ENCODE peak calls at places on chromosome 17, in five cellular contexts. K is RWPE1, T is tibial artery, F is endodermal cell, D is mesothelial cell of epicardium. V is an unnamed sample.

GRCh38 chr17:49146620-49147306 is 14.2 kb downstream of the B4GALNT2 start:
- DNase-seq in K (peak), T (no peak), F (peak), D (no peak), V (peak)

GRCh38 chr17:29591737-29592624 is 951 bp upstream of the ANKRD13B start:
- DNase-seq in K (peak), T (peak), F (peak), D (peak), V (peak)

GRCh38 chr17:1179635-1180433 is at the start of gene ABR:
- DNase-seq in K (peak), T (no peak), F (peak), D (peak), V (no peak)

GRCh38 chr17:45149037-45149668 is 878 bp downstream of the HEXIM1 start:
- DNase-seq in K (no peak), T (peak), F (peak), D (peak), V (peak)

GRCh38 chr17:58970966-58971575 is 135.6 kb downstream of the TRIM37 start:
- DNase-seq in K (no peak), T (no peak), F (no peak), D (no peak), V (no peak)

GRCh38 chr17:59357929-59358328 is 26.5 kb downstream of the YPEL2 start:
- DNase-seq in K (peak), T (peak), F (no peak), D (no peak), V (no peak)

GRCh38 chr17:39757931-39758873 is 20.5 kb downstream of the GRB7 start:
- DNase-seq in K (no peak), T (no peak), F (peak), D (no peak), V (no peak)

GRCh38 chr17:45729284-45729907 is 54.7 kb upstream of the CRHR1 start:
- DNase-seq in K (no peak), T (no peak), F (peak), D (no peak), V (no peak)

GRCh38 chr17:35568561-35568960 is 7.9 kb upstream of the SLFN14 start:
- DNase-seq in K (peak), T (no peak), F (peak), D (no peak), V (peak)

GRCh38 chr17:63279498-63280230 is 166.4 kb downstream of the CYB561 start:
- DNase-seq in K (no peak), T (no peak), F (no peak), D (no peak), V (no peak)

GRCh38 chr17:55414983-55415382 is 6.7 kb downstream of the MMD start:
- DNase-seq in K (no peak), T (no peak), F (no peak), D (no peak), V (no peak)

GRCh38 chr17:596763-597644 is 117.6 kb downstream of the VPS53 start:
- DNase-seq in K (peak), T (no peak), F (no peak), D (no peak), V (peak)

GRCh38 chr17:78125138-78125913 is 3.2 kb downstream of the TMC6 start:
- DNase-seq in K (no peak), T (no peak), F (no peak), D (no peak), V (no peak)

GRCh38 chr17:68011199-68011665 is 15.0 kb upstream of the C17orf58 start:
- DNase-seq in K (peak), T (peak), F (peak), D (no peak), V (peak)

GRCh38 chr17:41480136-41480535 is 815 bp downstream of the KRT35 start:
- DNase-seq in K (no peak), T (no peak), F (no peak), D (no peak), V (no peak)

GRCh38 chr17:9212376-9213310 is 191.3 kb downstream of the NTN1 start:
- DNase-seq in K (no peak), T (no peak), F (peak), D (no peak), V (no peak)

GRCh38 chr17:68381076-68381900 is 76.0 kb downstream of the WIPI1 start:
- DNase-seq in K (no peak), T (no peak), F (no peak), D (no peak), V (no peak)

GRCh38 chr17:1726626-1727257 is 2.2 kb downstream of the WDR81 start:
- DNase-seq in K (no peak), T (no peak), F (no peak), D (no peak), V (no peak)

GRCh38 chr17:70006159-70006558 is 68.9 kb upstream of the KCNJ16 start:
- DNase-seq in K (peak), T (no peak), F (no peak), D (no peak), V (no peak)

GRCh38 chr17:77230436-77230830 is 89.7 kb downstream of the SEC14L1 start:
- DNase-seq in K (no peak), T (no peak), F (no peak), D (no peak), V (no peak)

GRCh38 chr17:15194859-15195277 is 70.3 kb downstream of the PMP22 start:
- DNase-seq in K (no peak), T (no peak), F (no peak), D (no peak), V (no peak)

GRCh38 chr17:7443499-7444485 is 1.1 kb upstream of the CHRNB1 start:
- DNase-seq in K (peak), T (no peak), F (no peak), D (no peak), V (no peak)

GRCh38 chr17:16551878-16552636 is 16.9 kb downstream of the ZNF287 start:
- DNase-seq in K (no peak), T (no peak), F (no peak), D (no peak), V (no peak)

GRCh38 chr17:45792437-45792836 is 8.3 kb downstream of the CRHR1 start:
- DNase-seq in K (no peak), T (no peak), F (no peak), D (no peak), V (no peak)

GRCh38 chr17:16495561-16495960 is 3.6 kb upstream of the LRRC75A start:
- DNase-seq in K (no peak), T (no peak), F (no peak), D (no peak), V (no peak)

GRCh38 chr17:32656851-32657250 is 170.1 kb downstream of the CDK5R1 start:
- DNase-seq in K (no peak), T (no peak), F (no peak), D (no peak), V (no peak)

GRCh38 chr17:64148017-64148631 is 18.2 kb upstream of the ERN1 start:
- DNase-seq in K (no peak), T (no peak), F (peak), D (no peak), V (no peak)

GRCh38 chr17:2146132-2146871 is 91.4 kb downstream of the HIC1 start:
- DNase-seq in K (no peak), T (no peak), F (no peak), D (no peak), V (no peak)

GRCh38 chr17:44919411-44919810 is 4.1 kb upstream of the GFAP start:
- DNase-seq in K (no peak), T (no peak), F (no peak), D (no peak), V (no peak)

GRCh38 chr17:52035336-52035915 is 123.1 kb downstream of the CA10 start:
- DNase-seq in K (no peak), T (no peak), F (no peak), D (no peak), V (no peak)

GRCh38 chr17:1511756-1512321 is 4.6 kb downstream of the INPP5K start:
- DNase-seq in K (peak), T (no peak), F (peak), D (no peak), V (no peak)

GRCh38 chr17:2949469-2950044 is 113.8 kb downstream of the OR1D5 start:
- DNase-seq in K (peak), T (no peak), F (peak), D (no peak), V (peak)

GRCh38 chr17:36746654-36747053 is 145.3 kb downstream of the MRM1 start:
- DNase-seq in K (no peak), T (no peak), F (no peak), D (no peak), V (no peak)

GRCh38 chr17:36750316-36750885 is 149.0 kb downstream of the MRM1 start:
- DNase-seq in K (no peak), T (no peak), F (no peak), D (no peak), V (no peak)

GRCh38 chr17:36752096-36752888 is 150.9 kb downstream of the MRM1 start:
- DNase-seq in K (no peak), T (no peak), F (no peak), D (no peak), V (no peak)

GRCh38 chr17:36747861-36748260 is 146.5 kb downstream of the MRM1 start:
- DNase-seq in K (no peak), T (no peak), F (no peak), D (no peak), V (no peak)

GRCh38 chr17:36749493-36749892 is 148.1 kb downstream of the MRM1 start:
- DNase-seq in K (no peak), T (no peak), F (no peak), D (no peak), V (no peak)
- TF ChIP-seq CTCF in K (no peak), T (no peak), F (no peak), D (no peak), V (no peak)

GRCh38 chr17:31535581-31535981 is 144.1 kb downstream of the RAB11FIP4 start:
- DNase-seq in K (no peak), T (no peak), F (no peak), D (no peak), V (no peak)

GRCh38 chr17:31532526-31532925 is 141.1 kb downstream of the RAB11FIP4 start:
- DNase-seq in K (no peak), T (no peak), F (no peak), D (no peak), V (no peak)

GRCh38 chr17:31534223-31534888 is 142.9 kb downstream of the RAB11FIP4 start:
- DNase-seq in K (no peak), T (no peak), F (no peak), D (no peak), V (no peak)

GRCh38 chr17:31532161-31532515 is 140.7 kb downstream of the RAB11FIP4 start:
- DNase-seq in K (no peak), T (no peak), F (no peak), D (no peak), V (no peak)

GRCh38 chr17:31533546-31534155 is 142.2 kb downstream of the RAB11FIP4 start:
- DNase-seq in K (peak), T (no peak), F (peak), D (no peak), V (peak)
- TF ChIP-seq CTCF in K (peak), T (peak), F (peak), D (no peak), V (no peak)

DNA sequence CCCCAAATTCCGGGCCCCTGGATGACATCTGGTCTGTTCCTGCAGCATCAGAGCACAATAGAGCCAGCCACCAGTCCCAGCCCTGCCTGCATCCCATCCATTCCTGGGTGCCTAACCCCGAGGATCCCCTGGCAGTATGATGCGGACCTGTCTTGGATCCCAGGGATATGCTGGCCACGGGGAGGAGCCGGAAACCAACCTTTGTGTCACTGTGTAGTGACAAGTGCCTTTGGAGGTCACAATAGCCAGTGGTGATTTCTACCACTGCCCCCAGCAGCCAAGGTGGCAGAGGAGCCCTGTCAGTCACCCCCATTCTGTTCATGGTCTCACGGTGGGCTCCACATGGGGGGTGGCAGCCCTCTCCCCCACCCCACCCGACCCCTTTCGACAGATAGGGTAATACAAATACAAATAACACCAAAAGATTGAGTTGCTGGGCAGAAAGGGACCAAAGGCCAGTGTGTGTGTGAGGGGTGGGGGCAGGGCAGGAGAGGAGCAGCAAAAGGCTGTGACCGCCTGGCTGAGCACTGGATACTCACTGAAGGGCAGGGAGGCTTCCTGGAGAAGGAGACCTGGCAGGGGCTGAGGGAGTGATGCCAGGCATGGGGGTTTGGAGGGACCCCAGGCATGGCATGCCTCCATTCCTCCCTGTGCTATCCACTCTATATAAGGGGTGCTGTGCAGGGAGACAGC is 29.0 kb upstream of the MEOX1 start:
- DNase-seq in K (no peak), T (no peak), F (no peak), D (no peak), V (no peak)
- TF ChIP-seq CTCF in K (no peak), T (no peak), F (no peak), D (no peak), V (no peak)

GRCh38 chr17:3950584-3950983 is 13.7 kb downstream of the ATP2A3 start:
- DNase-seq in K (no peak), T (no peak), F (no peak), D (no peak), V (no peak)

GRCh38 chr17:3952186-3952585 is 12.1 kb downstream of the ATP2A3 start:
- DNase-seq in K (no peak), T (no peak), F (no peak), D (no peak), V (no peak)

GRCh38 chr17:3949418-3949817 is 14.8 kb downstream of the ATP2A3 start:
- DNase-seq in K (no peak), T (no peak), F (no peak), D (no peak), V (no peak)

GRCh38 chr17:3951003-3951402 is 13.2 kb downstream of the ATP2A3 start:
- DNase-seq in K (no peak), T (no peak), F (no peak), D (no peak), V (no peak)

DNA sequence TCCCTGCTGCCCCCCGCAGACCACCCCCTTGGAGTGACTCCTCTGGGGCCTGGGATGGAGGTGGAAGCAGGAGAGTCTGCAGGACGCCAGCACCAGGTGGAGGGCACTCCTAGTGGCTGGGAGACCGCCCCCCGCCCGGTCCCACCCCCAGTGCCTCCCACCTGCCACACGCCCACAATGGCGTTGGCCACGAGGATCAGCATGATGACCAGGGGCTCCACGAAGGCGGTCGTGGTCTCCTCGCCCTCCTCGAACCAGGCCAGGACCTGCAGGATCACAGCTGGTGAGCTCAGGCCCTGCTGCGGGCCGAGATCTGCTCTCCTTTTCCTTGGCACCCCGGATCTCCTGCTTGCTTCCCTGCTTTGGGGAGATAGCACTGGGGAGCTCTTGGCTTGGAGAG is 12.8 kb downstream of the ATP2A3 start:
- DNase-seq in K (no peak), T (no peak), F (no peak), D (no peak), V (no peak)
- TF ChIP-seq CTCF in K (no peak), T (no peak), F (no peak), D (no peak), V (no peak)

DNA sequence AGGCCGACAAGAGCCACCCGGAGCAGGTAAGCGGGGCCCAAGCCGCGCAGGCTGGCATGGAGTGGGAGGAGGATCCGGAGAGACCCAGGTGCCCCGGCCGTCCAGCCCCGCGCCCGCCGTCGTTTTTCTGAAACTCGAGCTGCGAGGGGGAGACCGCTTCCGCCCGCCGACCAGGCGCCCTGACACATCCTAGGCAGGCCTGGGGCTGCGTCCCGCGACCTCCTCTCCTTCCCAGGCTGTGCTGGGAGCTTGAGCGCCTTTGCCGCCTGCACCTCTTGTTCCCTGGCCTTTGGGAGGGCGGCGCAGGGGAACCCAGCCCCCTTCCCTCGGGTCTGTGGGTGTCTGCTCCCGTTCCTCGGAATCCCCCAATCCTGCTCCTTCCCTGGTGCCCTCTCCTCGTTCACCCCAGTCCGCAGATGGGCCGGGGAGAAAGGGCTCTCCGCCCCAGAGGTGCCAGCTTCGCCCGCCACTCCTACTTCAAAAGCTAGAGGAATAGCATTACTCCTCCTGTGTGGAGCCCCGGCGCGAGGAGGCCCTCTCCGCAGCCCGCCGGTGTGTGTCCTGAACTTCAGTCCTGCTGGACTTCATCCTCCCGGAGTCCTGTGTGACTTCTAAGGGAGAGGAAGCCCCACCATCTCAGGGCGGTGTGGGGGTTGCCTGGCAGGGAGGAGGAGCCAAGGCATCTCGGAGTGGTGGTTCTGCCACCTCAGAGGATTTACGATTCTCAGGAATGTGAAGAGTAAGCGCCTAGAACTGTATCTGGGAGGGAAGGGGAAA is 1.0 kb downstream of the NHERF1 start:
- DNase-seq in K (no peak), T (no peak), F (peak), D (peak), V (peak)
- TF ChIP-seq CTCF in K (no peak), T (no peak), F (no peak), D (no peak), V (no peak)

GRCh38 chr17:17740627-17741237 is 59.5 kb downstream of the RAI1 start:
- DNase-seq in K (no peak), T (no peak), F (peak), D (no peak), V (peak)

GRCh38 chr17:17742133-17742621 is 60.9 kb downstream of the RAI1 start:
- DNase-seq in K (no peak), T (no peak), F (no peak), D (no peak), V (no peak)

GRCh38 chr17:17739388-17740066 is 58.3 kb downstream of the RAI1 start:
- DNase-seq in K (peak), T (no peak), F (no peak), D (no peak), V (no peak)

GRCh38 chr17:17742688-17743390 is 61.6 kb downstream of the RAI1 start:
- DNase-seq in K (no peak), T (no peak), F (no peak), D (no peak), V (no peak)

DNA sequence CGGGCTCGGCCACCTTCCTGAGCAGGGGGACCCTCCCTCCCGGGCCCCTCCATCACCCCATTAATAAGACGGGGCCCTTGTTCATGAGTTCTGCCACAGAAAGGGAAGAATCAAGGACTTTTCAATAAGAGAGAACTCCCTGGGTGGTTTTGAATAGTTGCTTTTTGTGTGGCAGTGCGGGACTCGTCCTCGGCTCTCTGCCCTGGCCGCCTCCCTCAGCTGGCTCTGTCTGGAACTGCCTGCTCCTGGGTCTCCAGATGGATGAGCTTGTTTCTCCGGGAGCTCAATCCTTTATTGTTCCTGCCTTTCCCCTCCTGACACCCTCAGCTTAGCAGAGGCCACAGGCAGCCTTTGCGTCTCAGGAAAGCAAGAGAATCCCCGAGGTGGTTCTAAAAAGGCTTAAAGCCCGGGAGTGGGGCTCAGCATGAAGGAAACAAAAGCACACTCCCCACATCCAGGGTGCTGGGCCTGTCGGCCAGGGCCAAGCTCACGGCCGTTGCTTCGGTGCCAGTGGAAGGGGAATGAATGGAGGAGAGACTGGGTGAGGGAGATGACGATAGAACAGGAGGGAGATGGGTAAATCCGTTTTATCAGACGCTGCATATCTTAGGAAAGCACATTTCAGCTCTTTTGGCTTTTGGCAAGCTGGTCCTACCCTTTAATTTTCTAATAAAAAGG is 60.2 kb downstream of the RAI1 start:
- DNase-seq in K (no peak), T (no peak), F (peak), D (no peak), V (no peak)
- TF ChIP-seq CTCF in K (no peak), T (no peak), F (peak), D (no peak), V (no peak)